ENCODE peak calls at places on chromosome 11, in seven cellular contexts. One of them, this sample, is unnamed.

GRCh38 chr11:109424893-109425292 is 2.9 kb downstream of the C11orf87 start:
- DNase-seq in prostate gland: no peak
- DNase-seq in ecto neural progenitor cell: peak
- DNase-seq in neural crest cell: peak
- DNase-seq in NCI-H146: no peak
- DNase-seq in IMR-90: no peak
- DNase-seq in NCI-H1930: no peak
- DNase-seq in this sample: no peak

GRCh38 chr11:72716291-72716690 is 35.9 kb downstream of the ARAP1 start:
- DNase-seq in prostate gland: no peak
- DNase-seq in ecto neural progenitor cell: no peak
- DNase-seq in neural crest cell: no peak
- DNase-seq in NCI-H146: no peak
- DNase-seq in IMR-90: peak
- DNase-seq in NCI-H1930: no peak
- DNase-seq in this sample: no peak

GRCh38 chr11:28257761-28258160 is 149.6 kb downstream of the METTL15 start:
- DNase-seq in prostate gland: no peak
- DNase-seq in ecto neural progenitor cell: no peak
- DNase-seq in neural crest cell: no peak
- DNase-seq in NCI-H146: no peak
- DNase-seq in IMR-90: peak
- DNase-seq in NCI-H1930: no peak
- DNase-seq in this sample: peak

GRCh38 chr11:6614446-6614845 is 2.4 kb upstream of the TAF10 start:
- DNase-seq in prostate gland: no peak
- DNase-seq in ecto neural progenitor cell: no peak
- DNase-seq in neural crest cell: no peak
- DNase-seq in NCI-H146: no peak
- DNase-seq in IMR-90: no peak
- DNase-seq in NCI-H1930: no peak
- DNase-seq in this sample: no peak

GRCh38 chr11:119323532-119324033 is 6.7 kb upstream of the MCAM start:
- DNase-seq in prostate gland: peak
- DNase-seq in ecto neural progenitor cell: peak
- DNase-seq in neural crest cell: peak
- DNase-seq in NCI-H146: peak
- DNase-seq in IMR-90: peak
- DNase-seq in NCI-H1930: peak
- DNase-seq in this sample: no peak

GRCh38 chr11:72584293-72584921 is 89.8 kb downstream of the PDE2A start:
- DNase-seq in prostate gland: no peak
- DNase-seq in ecto neural progenitor cell: peak
- DNase-seq in neural crest cell: no peak
- DNase-seq in NCI-H146: no peak
- DNase-seq in IMR-90: peak
- DNase-seq in NCI-H1930: no peak
- DNase-seq in this sample: no peak

GRCh38 chr11:107669156-107669740 is 42.6 kb downstream of the SLN start:
- DNase-seq in prostate gland: no peak
- DNase-seq in ecto neural progenitor cell: no peak
- DNase-seq in neural crest cell: no peak
- DNase-seq in NCI-H146: no peak
- DNase-seq in IMR-90: no peak
- DNase-seq in NCI-H1930: no peak
- DNase-seq in this sample: peak

GRCh38 chr11:57321388-57321995 is 3.3 kb downstream of the TNKS1BP1 start:
- DNase-seq in prostate gland: peak
- DNase-seq in ecto neural progenitor cell: no peak
- DNase-seq in neural crest cell: no peak
- DNase-seq in NCI-H146: no peak
- DNase-seq in IMR-90: no peak
- DNase-seq in NCI-H1930: no peak
- DNase-seq in this sample: peak

GRCh38 chr11:4049006-4049405 is 45.6 kb upstream of the RRM1 start:
- DNase-seq in prostate gland: no peak
- DNase-seq in ecto neural progenitor cell: no peak
- DNase-seq in neural crest cell: no peak
- DNase-seq in NCI-H146: no peak
- DNase-seq in IMR-90: peak
- DNase-seq in NCI-H1930: no peak
- DNase-seq in this sample: no peak